ENCODE peak calls at places on chromosomes 3 and 15, in eight cellular contexts. H is heart right ventricle; U is cerebellar nuclear complex; J is fibroblast of mammary gland; F is HTR-8/SVneo; X is PC-3; S is M059J; M is stimulated activated CD4-positive, alpha-beta T cell treated with anti-CD3 and anti-CD28 coated beads, Interleukin-1b, Interleukin-23, amount 100 ng/mL, for 4 hours. R is an unnamed sample.

GRCh38 chr3:9452417-9452816 is 55.0 kb downstream of the SETD5 start:
- DNase-seq in J (peak; percentile 10), H (no peak), X (no peak), F (no peak), U (no peak), M (no peak), S (no peak), R (no peak)

GRCh38 chr3:69079269-69080159 is 651 bp downstream of the UBA3 start:
- DNase-seq in M (no peak), H (peak; percentile 35), X (no peak), F (no peak), U (no peak), J (no peak), S (no peak), R (peak; percentile 26)

GRCh38 chr3:124053871-124054270 is 61.9 kb upstream of the ROPN1 start:
- DNase-seq in M (no peak), U (no peak), H (no peak), X (no peak), F (no peak), J (no peak), S (peak; percentile 30), R (no peak)

GRCh38 chr15:74632601-74633000 is 17.0 kb downstream of the CLK3 start:
- DNase-seq in H (no peak), U (no peak), S (no peak), J (no peak), M (no peak), X (no peak), F (no peak), R (no peak)

GRCh38 chr15:27873039-27873438 is 226.1 kb downstream of the OCA2 start:
- DNase-seq in U (no peak), J (no peak), H (no peak), S (no peak), F (no peak), X (no peak), M (no peak), R (no peak)

GRCh38 chr3:179956416-179956830 is 80.3 kb downstream of the PEX5L start:
- DNase-seq in H (no peak), X (no peak), S (peak; percentile 35), J (no peak), U (no peak), F (no peak), M (no peak), R (no peak)

GRCh38 chr15:65336767-65337435 is 32.4 kb downstream of the RNU5B-1 start:
- DNase-seq in U (no peak), X (no peak), H (no peak), J (no peak), M (no peak), S (no peak), F (no peak), R (no peak)

GRCh38 chr15:80059786-80060489 is 462 bp downstream of the ZFAND6 start:
- DNase-seq in H (no peak), F (peak; percentile 53), M (peak; percentile 68), X (peak; percentile 51), S (peak; percentile 70), U (no peak), J (peak; percentile 16), R (peak; percentile 55)

GRCh38 chr3:57787867-57788623 is 31.9 kb downstream of the SLMAP start:
- DNase-seq in F (no peak), U (no peak), H (no peak), S (peak; percentile 89), X (peak; percentile 56), J (no peak), M (no peak), R (peak; percentile 35)

GRCh38 chr15:65621638-65622037 is at the start of gene SLC24A1:
- DNase-seq in J (no peak), F (no peak), U (no peak), M (no peak), S (no peak), X (no peak), H (no peak), R (no peak)

GRCh38 chr3:61182648-61183047 is 68.6 kb downstream of the FHIT start:
- DNase-seq in X (no peak), U (no peak), F (no peak), J (no peak), M (no peak), H (no peak), S (no peak), R (no peak)

GRCh38 chr3:116707531-116707930 is 2.0 kb upstream of the TUSC7 start:
- DNase-seq in F (no peak), S (no peak), X (no peak), M (no peak), U (no peak), H (no peak), J (no peak), R (no peak)

GRCh38 chr15:96422153-96422552 is 91.7 kb downstream of the NR2F2 start:
- DNase-seq in S (no peak), X (no peak), H (no peak), M (no peak), J (no peak), F (no peak), U (no peak), R (no peak)

GRCh38 chr3:38582316-38582715 is 67.2 kb downstream of the SCN5A start:
- DNase-seq in S (no peak), U (no peak), M (no peak), X (no peak), F (no peak), J (no peak), H (no peak), R (no peak)

GRCh38 chr15:59994855-59995557 is 9.1 kb upstream of the FOXB1 start:
- DNase-seq in U (no peak), J (no peak), F (no peak), S (no peak), X (no peak), M (no peak), H (no peak), R (no peak)

GRCh38 chr3:99781761-99782160 is 35.9 kb upstream of the CMSS1 start:
- DNase-seq in S (peak; percentile 72), U (no peak), M (no peak), X (peak; percentile 90), F (no peak), H (no peak), J (peak; percentile 56), R (no peak)

GRCh38 chr3:64687381-64687780 is 419 bp downstream of the ADAMTS9 start:
- DNase-seq in J (no peak), M (no peak), U (no peak), X (no peak), F (no peak), H (no peak), S (no peak), R (no peak)

GRCh38 chr3:129558772-129559564 is 16.0 kb downstream of the H1-8 start:
- DNase-seq in M (no peak), U (no peak), X (no peak), F (peak; percentile 88), S (peak; percentile 98), J (peak; percentile 81), H (no peak), R (no peak)

GRCh38 chr15:60000113-60000823 is 3.8 kb upstream of the FOXB1 start:
- DNase-seq in F (no peak), M (no peak), H (no peak), U (no peak), S (peak; percentile 30), X (no peak), J (no peak), R (no peak)

GRCh38 chr3:103918336-103918735 is 1448.4 kb upstream of the ALCAM start:
- DNase-seq in U (no peak), X (no peak), J (no peak), H (no peak), F (no peak), S (no peak), M (no peak), R (no peak)

GRCh38 chr3:71006810-71007785 is 576.4 kb downstream of the FOXP1 start:
- DNase-seq in M (no peak), U (no peak), X (peak; percentile 69), J (peak; percentile 52), F (peak; percentile 18), H (no peak), S (peak; percentile 22), R (peak; percentile 70)

GRCh38 chr3:40914475-40914874 is 284.8 kb upstream of the CTNNB1 start:
- DNase-seq in F (no peak), M (no peak), S (no peak), U (no peak), J (no peak), X (no peak), H (no peak), R (no peak)

GRCh38 chr3:62375655-62376054 is 2.3 kb upstream of the FEZF2 start:
- DNase-seq in U (no peak), J (no peak), M (no peak), X (no peak), F (no peak), H (no peak), S (no peak), R (no peak)

GRCh38 chr3:136343873-136344281 is 93.7 kb downstream of the PCCB start:
- DNase-seq in H (peak; percentile 78), S (peak; percentile 98), M (no peak), X (peak; percentile 83), U (no peak), J (peak; percentile 99), F (peak; percentile 70), R (peak; percentile 94)

GRCh38 chr3:194773216-194773615 is 87.5 kb downstream of the FAM43A start:
- DNase-seq in X (peak; percentile 70), J (peak; percentile 69), F (peak; percentile 38), S (peak; percentile 74), H (peak; percentile 49), M (no peak), U (no peak), R (peak; percentile 51)

GRCh38 chr15:68687136-68687735 is 108.4 kb downstream of the CORO2B start:
- DNase-seq in H (no peak), U (no peak), S (no peak), J (no peak), F (no peak), M (no peak), X (no peak), R (no peak)

GRCh38 chr3:13890377-13891016 is 10.6 kb upstream of the WNT7A start:
- DNase-seq in H (no peak), J (no peak), M (no peak), U (no peak), X (no peak), S (no peak), F (peak; percentile 48), R (peak; percentile 81)

GRCh38 chr3:112126501-112126900 is 6.5 kb downstream of the GCSAM start:
- DNase-seq in J (no peak), H (no peak), F (peak; percentile 23), X (no peak), S (peak; percentile 57), M (no peak), U (no peak), R (no peak)

GRCh38 chr3:103499132-103499885 is 1064.5 kb downstream of the ZPLD1 start:
- DNase-seq in S (peak; percentile 26), X (no peak), M (no peak), F (no peak), J (peak; percentile 0), H (no peak), U (no peak), R (peak; percentile 1)

GRCh38 chr15:57019496-57020160 is 101.2 kb downstream of the TCF12 start:
- DNase-seq in J (peak; percentile 79), S (no peak), H (no peak), U (no peak), X (no peak), F (no peak), M (no peak), R (peak; percentile 12)

GRCh38 chr3:58237940-58238681 is 519 bp downstream of the ABHD6 start:
- DNase-seq in S (peak; percentile 47), M (peak; percentile 35), H (peak; percentile 70), J (peak; percentile 18), F (peak; percentile 37), U (no peak), X (peak; percentile 43), R (no peak)

R was measured in epithelial cell of esophagus.